ENCODE peak calls at places on chromosomes 7 and 10, in six cellular contexts. Y is GM04504; W is activated CD8-positive, alpha-beta memory T cell treated with anti-CD3 and anti-CD28 coated beads, Interleukin-2, amount 50 U/mL, for 48 hours; E is NCI-H2081; H is LoVo; U is stimulated activated naive B cell treated with anti-CD40 and anti-IgM and Interleukin-4, amounts not matched to agents 10 μg/mL and 1 μg/mL and 100 μg/mL, for 72 hours. G is an unnamed sample.

GRCh38 chr10:128664729-128665128 is 538.5 kb upstream of the MKI67 start:
- DNase-seq in Y (no peak), W (no peak), E (no peak), H (no peak), U (no peak), G (no peak)

GRCh38 chr7:1720325-1720724 is 50.2 kb downstream of the ELFN1 start:
- DNase-seq in Y (no peak), W (no peak), E (peak), H (no peak), U (no peak), G (no peak)

GRCh38 chr7:27205325-27206280 is 5.7 kb upstream of the HOXA13 start:
- DNase-seq in Y (no peak), W (peak), E (no peak), H (peak), U (no peak), G (no peak)

GRCh38 chr10:51077507-51077906 is 3.2 kb downstream of the PRKG1 start:
- DNase-seq in Y (no peak), W (no peak), E (no peak), H (no peak), U (no peak), G (no peak)

GRCh38 chr7:99105756-99106155 is 38.2 kb downstream of the SMURF1 start:
- DNase-seq in Y (no peak), W (no peak), E (no peak), H (no peak), U (no peak), G (no peak)

GRCh38 chr10:125064681-125065492 is 95.5 kb downstream of the CTBP2 start:
- DNase-seq in Y (peak), W (no peak), E (no peak), H (peak), U (peak), G (peak)

GRCh38 chr10:3427316-3427715 is 254.7 kb upstream of the PITRM1 start:
- DNase-seq in Y (peak), W (no peak), E (no peak), H (no peak), U (no peak), G (no peak)

GRCh38 chr10:120098242-120098930 is 205.9 kb downstream of the SEC23IP start:
- DNase-seq in Y (no peak), W (no peak), E (no peak), H (no peak), U (no peak), G (no peak)

GRCh38 chr7:129161524-129161923 is 17.0 kb downstream of the TSPAN33 start:
- DNase-seq in Y (no peak), W (no peak), E (no peak), H (no peak), U (no peak), G (no peak)

GRCh38 chr7:17206354-17206905 is 92.0 kb upstream of the AHR start:
- DNase-seq in Y (no peak), W (no peak), E (peak), H (peak), U (no peak), G (no peak)

GRCh38 chr10:98242823-98243222 is 25.2 kb downstream of the LOXL4 start:
- DNase-seq in Y (no peak), W (no peak), E (no peak), H (peak), U (no peak), G (peak)

G was measured in astrocyte of the cerebellum.